ENCODE peak calls at places on chromosomes 3 and 15, in nine cellular contexts. K, E, R, D, C, Q, T, Y and U are unnamed samples.

GRCh38 chr15:42035362-42035761 is 14.5 kb upstream of the PLA2G4E start:
- DNase-seq in K (no peak), E (no peak), R (no peak), D (no peak), C (peak), Q (no peak), T (no peak), Y (no peak), U (no peak)

GRCh38 chr15:70200511-70200991 is 102.8 kb upstream of the TLE3 start:
- DNase-seq in K (no peak), E (no peak), R (no peak), D (no peak), C (no peak), Q (no peak), T (no peak), Y (no peak), U (no peak)

GRCh38 chr3:12782172-12782815 is 14.2 kb upstream of the CAND2 start:
- DNase-seq in K (no peak), E (no peak), R (peak), D (no peak), C (no peak), Q (no peak), T (no peak), Y (no peak), U (no peak)

GRCh38 chr3:58288011-58288728 is 17.9 kb upstream of the RPP14 start:
- DNase-seq in K (no peak), E (no peak), R (no peak), D (no peak), C (no peak), Q (no peak), T (no peak), Y (no peak), U (no peak)

GRCh38 chr3:156511987-156512677 is 42.8 kb downstream of the SSR3 start:
- DNase-seq in K (no peak), E (no peak), R (no peak), D (no peak), C (no peak), Q (no peak), T (no peak), Y (no peak), U (no peak)

GRCh38 chr3:30751610-30752299 is 142.7 kb downstream of the GADL1 start:
- DNase-seq in K (no peak), E (peak), R (peak), D (peak), C (no peak), Q (no peak), T (peak), Y (no peak), U (no peak)

GRCh38 chr3:72272356-72272755 is 487.4 kb upstream of the PROK2 start:
- DNase-seq in K (no peak), E (no peak), R (no peak), D (no peak), C (no peak), Q (no peak), T (no peak), Y (peak), U (no peak)

GRCh38 chr15:50546566-50546965 is at the start of gene USP50:
- DNase-seq in K (no peak), E (no peak), R (no peak), D (no peak), C (no peak), Q (no peak), T (no peak), Y (no peak), U (no peak)

GRCh38 chr15:67768592-67768991 is 56.7 kb upstream of the SKOR1 start:
- DNase-seq in K (no peak), E (no peak), R (no peak), D (no peak), C (no peak), Q (no peak), T (no peak), Y (no peak), U (no peak)

GRCh38 chr3:135514064-135514455 is 451.5 kb upstream of the PPP2R3A start:
- DNase-seq in K (no peak), E (no peak), R (no peak), D (no peak), C (no peak), Q (no peak), T (no peak), Y (no peak), U (no peak)

GRCh38 chr3:152650177-152650576 is 184.8 kb upstream of the P2RY1 start:
- DNase-seq in K (no peak), E (no peak), R (no peak), D (no peak), C (no peak), Q (no peak), T (no peak), Y (peak), U (no peak)

GRCh38 chr3:16498130-16498890 is 15.2 kb downstream of the RFTN1 start:
- DNase-seq in K (no peak), E (no peak), R (no peak), D (no peak), C (no peak), Q (no peak), T (no peak), Y (no peak), U (no peak)

GRCh38 chr3:88192010-88192409 is 42.3 kb downstream of the C3orf38 start:
- DNase-seq in K (no peak), E (no peak), R (no peak), D (no peak), C (no peak), Q (no peak), T (no peak), Y (no peak), U (no peak)

GRCh38 chr15:28125673-28126651 is 26.8 kb upstream of the OCA2 start:
- DNase-seq in K (no peak), E (no peak), R (peak), D (peak), C (no peak), Q (peak), T (peak), Y (no peak), U (no peak)

GRCh38 chr3:175956964-175957363 is 1097.8 kb downstream of the NAALADL2 start:
- DNase-seq in K (no peak), E (no peak), R (no peak), D (no peak), C (no peak), Q (no peak), T (no peak), Y (no peak), U (no peak)

GRCh38 chr3:197555281-197556261 is at the start of gene BDH1:
- DNase-seq in K (no peak), E (peak), R (peak), D (peak), C (peak), Q (peak), T (no peak), Y (peak), U (peak)

GRCh38 chr3:168426196-168426595 is 330.5 kb upstream of the GOLIM4 start:
- DNase-seq in K (no peak), E (no peak), R (no peak), D (no peak), C (no peak), Q (no peak), T (no peak), Y (no peak), U (no peak)

GRCh38 chr3:14330508-14330907 is 71.9 kb upstream of the SLC6A6 start:
- DNase-seq in K (no peak), E (no peak), R (no peak), D (no peak), C (no peak), Q (no peak), T (no peak), Y (no peak), U (no peak)

GRCh38 chr3:46715507-46716175 is 2.0 kb downstream of the PRSS50 start:
- DNase-seq in K (no peak), E (no peak), R (no peak), D (no peak), C (no peak), Q (no peak), T (no peak), Y (peak), U (no peak)

DNA sequence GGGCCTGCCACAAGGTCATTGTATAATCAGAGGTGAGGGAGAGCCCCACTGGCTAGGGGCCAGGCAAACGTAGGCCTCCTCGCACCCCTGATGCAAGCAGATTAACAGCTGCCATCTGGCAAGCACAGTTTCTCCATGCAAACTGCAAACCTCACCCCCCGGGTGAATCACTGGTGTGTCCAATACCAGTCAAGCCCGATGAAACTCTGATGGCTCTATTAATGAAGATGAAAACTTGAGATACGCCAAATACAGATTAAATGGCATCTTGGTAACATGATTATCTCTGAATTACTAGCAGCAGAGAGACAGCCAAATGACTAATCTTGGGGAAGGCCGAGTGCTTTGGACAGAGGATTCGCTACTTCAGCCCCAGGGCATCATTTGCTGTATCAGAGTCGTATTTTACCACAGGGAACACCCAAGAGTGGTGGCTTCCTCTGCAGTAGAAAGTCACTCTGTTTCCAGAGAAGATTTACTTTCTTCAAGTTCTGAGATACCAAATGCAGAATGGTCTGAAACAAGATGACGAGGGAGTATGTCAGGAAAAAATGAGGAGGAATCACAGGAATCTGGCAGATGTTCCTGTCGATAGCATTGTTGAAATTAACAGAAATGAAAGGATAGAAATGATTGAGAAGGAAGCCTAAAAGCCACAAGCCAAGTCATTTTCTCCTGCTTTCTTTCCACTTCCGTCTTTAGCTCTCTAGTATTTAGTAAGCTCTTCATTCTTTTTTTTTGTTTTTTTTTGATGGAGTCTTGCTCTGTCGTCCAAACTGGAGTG is 96.2 kb upstream of the NR2F2 start:
- DNase-seq in K (no peak), E (peak), R (no peak), D (no peak), C (no peak), Q (no peak), T (no peak), Y (no peak), U (no peak)
- H3K27ac ChIP-seq in K (peak), E (no peak), R (no peak), D (no peak), C (no peak), Q (no peak), T (no peak), Y (no peak), U (no peak)

GRCh38 chr3:111584724-111585123 is 10.4 kb downstream of the ZBED2 start:
- DNase-seq in K (no peak), E (no peak), R (no peak), D (no peak), C (no peak), Q (no peak), T (no peak), Y (no peak), U (no peak)

GRCh38 chr3:111581403-111582113 is 13.6 kb downstream of the ZBED2 start:
- DNase-seq in K (no peak), E (no peak), R (no peak), D (no peak), C (no peak), Q (no peak), T (no peak), Y (no peak), U (no peak)

GRCh38 chr3:111588527-111588926 is 6.6 kb downstream of the ZBED2 start:
- DNase-seq in K (no peak), E (no peak), R (no peak), D (no peak), C (no peak), Q (no peak), T (no peak), Y (no peak), U (no peak)

GRCh38 chr3:111582114-111582461 is 13.1 kb downstream of the ZBED2 start:
- DNase-seq in K (no peak), E (no peak), R (no peak), D (no peak), C (no peak), Q (no peak), T (peak), Y (no peak), U (no peak)

GRCh38 chr3:111585214-111585613 is 9.9 kb downstream of the ZBED2 start:
- DNase-seq in K (no peak), E (no peak), R (no peak), D (no peak), C (no peak), Q (no peak), T (peak), Y (no peak), U (no peak)
- H3K27ac ChIP-seq in K (no peak), E (no peak), R (no peak), D (no peak), C (no peak), Q (no peak), T (peak), Y (no peak), U (no peak)

GRCh38 chr3:99637041-99637380 is 1.4 kb upstream of the COL8A1 start:
- DNase-seq in K (no peak), E (no peak), R (no peak), D (no peak), C (no peak), Q (no peak), T (no peak), Y (no peak), U (no peak)
- H3K27ac ChIP-seq in K (peak), E (peak), R (no peak), D (no peak), C (peak), Q (no peak), T (no peak), Y (no peak), U (no peak)

GRCh38 chr3:186342197-186342596 is 19.8 kb downstream of the DGKG start:
- DNase-seq in K (no peak), E (no peak), R (peak), D (no peak), C (no peak), Q (no peak), T (no peak), Y (no peak), U (no peak)
- H3K27ac ChIP-seq in K (no peak), E (no peak), R (no peak), D (no peak), C (no peak), Q (no peak), T (no peak), Y (no peak), U (no peak)

DNA sequence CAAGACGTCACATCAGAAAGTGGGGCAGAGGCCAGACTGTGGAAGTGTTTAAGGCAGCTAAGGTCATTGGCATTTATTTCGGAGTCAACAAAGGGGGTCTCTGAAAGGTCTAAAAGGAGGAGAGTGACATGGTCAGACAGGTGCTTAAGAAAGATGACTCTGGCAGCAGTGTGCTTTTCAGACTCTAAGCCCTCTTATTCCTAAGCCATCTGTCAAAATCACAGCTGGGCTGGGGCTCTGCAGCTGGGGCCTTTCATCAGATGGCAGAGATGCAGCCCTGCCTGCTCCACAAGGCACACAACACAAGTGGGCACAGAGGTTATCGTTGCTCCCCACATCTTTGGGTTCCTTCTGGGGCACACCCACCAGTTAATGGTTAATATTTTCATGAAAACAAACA is 14.0 kb downstream of the FBXL22 start:
- DNase-seq in K (no peak), E (no peak), R (no peak), D (no peak), C (no peak), Q (no peak), T (no peak), Y (no peak), U (no peak)
- H3K27ac ChIP-seq in K (peak), E (peak), R (peak), D (no peak), C (no peak), Q (no peak), T (no peak), Y (peak), U (no peak)

GRCh38 chr15:89104172-89104564 is 15.9 kb downstream of the ABHD2 start:
- DNase-seq in K (no peak), E (peak), R (no peak), D (no peak), C (no peak), Q (no peak), T (no peak), Y (peak), U (no peak)
- H3K27ac ChIP-seq in K (peak), E (peak), R (no peak), D (no peak), C (peak), Q (no peak), T (no peak), Y (peak), U (no peak)

GRCh38 chr3:126498936-126499335 is 18.6 kb downstream of the UROC1 start:
- DNase-seq in K (no peak), E (no peak), R (no peak), D (no peak), C (no peak), Q (no peak), T (no peak), Y (no peak), U (no peak)
- H3K27ac ChIP-seq in K (no peak), E (no peak), R (no peak), D (no peak), C (no peak), Q (no peak), T (no peak), Y (no peak), U (no peak)